ENCODE peak calls at places on chromosome 12, in four cellular contexts. U, R, O and A are unnamed samples.

GRCh38 chr12:47832263-47832933 is 12.7 kb upstream of the HDAC7 start:
- DNase-seq in U (no peak), R (no peak), O (no peak), A (no peak)

GRCh38 chr12:4518106-4518728 is 20.5 kb upstream of the RAD51AP1 start:
- DNase-seq in U (no peak), R (peak), O (peak), A (no peak)

GRCh38 chr12:84756961-84757360 is 155.6 kb downstream of the SLC6A15 start:
- DNase-seq in U (no peak), R (no peak), O (no peak), A (no peak)

GRCh38 chr12:12072064-12072760 is 1.5 kb downstream of the BCL2L14 start:
- DNase-seq in U (no peak), R (no peak), O (no peak), A (no peak)

GRCh38 chr12:47022296-47022695 is 57.1 kb upstream of the PCED1B start:
- DNase-seq in U (no peak), R (peak), O (peak), A (no peak)

GRCh38 chr12:102680296-102680695 is 199.9 kb upstream of the IGF1 start:
- DNase-seq in U (no peak), R (no peak), O (no peak), A (no peak)

GRCh38 chr12:124916370-124917134 is 2.1 kb upstream of the UBC start:
- DNase-seq in U (no peak), R (peak), O (no peak), A (no peak)

GRCh38 chr12:95942532-95943230 is at the start of gene CCDC38:
- DNase-seq in U (peak), R (peak), O (peak), A (no peak)

GRCh38 chr12:102766961-102767360 is 150.1 kb downstream of the PAH start:
- DNase-seq in U (no peak), R (no peak), O (no peak), A (no peak)

GRCh38 chr12:1122803-1123202 is 131.8 kb downstream of the ERC1 start:
- DNase-seq in U (peak), R (no peak), O (no peak), A (no peak)

GRCh38 chr12:27179399-27180214 is 64.5 kb upstream of the STK38L start:
- DNase-seq in U (no peak), R (peak), O (peak), A (peak)

GRCh38 chr12:12901158-12901791 is 9.9 kb downstream of the GPRC5A start:
- DNase-seq in U (peak), R (peak), O (peak), A (peak)

GRCh38 chr12:57853864-57854556 is 7.5 kb upstream of the CTDSP2 start:
- DNase-seq in U (no peak), R (peak), O (no peak), A (no peak)

GRCh38 chr12:32159925-32160324 is 53.3 kb downstream of the BICD1 start:
- DNase-seq in U (no peak), R (no peak), O (no peak), A (no peak)